ENCODE peak calls at places on chromosomes 5 and 9, in seven cellular contexts. T is neural progenitor cell, X is AG09319, U is AG04449, Z is stomach, W is endothelial cell, Q is mucosa of descending colon. L is an unnamed sample.
A peak's percentile ranks its signal among the peaks of the same experiment; 100 is the strongest.

GRCh38 chr5:123371575-123372179 is 51.5 kb downstream of the CEP120 start:
- DNase-seq in Z (peak; percentile 42), W (peak; percentile 71), X (no peak), Q (no peak), U (no peak), T (peak; percentile 65), L (peak; percentile 32)

GRCh38 chr5:96709152-96709821 is 47.1 kb downstream of the CAST start:
- DNase-seq in T (no peak), Z (no peak), U (no peak), Q (no peak), X (peak; percentile 28), W (no peak), L (no peak)

GRCh38 chr9:78676009-78676408 is 379.1 kb downstream of the PSAT1 start:
- DNase-seq in T (no peak), X (no peak), W (no peak), Z (no peak), U (no peak), Q (no peak), L (no peak)

GRCh38 chr9:35954942-35955546 is 2.9 kb downstream of the OR2S2 start:
- DNase-seq in T (peak; percentile 78), X (peak; percentile 64), Q (no peak), U (peak; percentile 57), Z (peak; percentile 64), W (peak; percentile 55), L (peak; percentile 67)

GRCh38 chr5:143557061-143557818 is 153.8 kb upstream of the NR3C1 start:
- DNase-seq in X (no peak), Z (no peak), U (no peak), W (no peak), Q (no peak), T (no peak), L (no peak)

GRCh38 chr9:19969721-19970120 is 180.9 kb upstream of the SLC24A2 start:
- DNase-seq in W (no peak), X (no peak), T (no peak), Q (no peak), Z (no peak), U (no peak), L (no peak)

GRCh38 chr5:13034048-13034447 is 910.4 kb downstream of the DNAH5 start:
- DNase-seq in U (no peak), Z (no peak), T (no peak), Q (no peak), W (no peak), X (no peak), L (no peak)

GRCh38 chr9:100317706-100318105 is 35.0 kb downstream of the TEX10 start:
- DNase-seq in T (no peak), U (no peak), Q (no peak), W (no peak), X (no peak), Z (no peak), L (no peak)

GRCh38 chr9:36485647-36486453 is 85.8 kb upstream of the RNF38 start:
- DNase-seq in Z (no peak), T (peak; percentile 68), X (no peak), U (no peak), W (peak; percentile 13), Q (no peak), L (no peak)

GRCh38 chr5:37900692-37901091 is 60.9 kb upstream of the GDNF start:
- DNase-seq in U (no peak), W (no peak), Z (peak; percentile 27), X (no peak), T (peak; percentile 5), Q (peak; percentile 53), L (no peak)

GRCh38 chr9:35105126-35105525 is 2.2 kb upstream of the STOML2 start:
- DNase-seq in Z (no peak), Q (no peak), U (no peak), W (no peak), X (no peak), T (no peak), L (no peak)

GRCh38 chr5:21152611-21153010 is 1164.6 kb upstream of the CDH18 start:
- DNase-seq in U (peak; percentile 9), Z (no peak), X (no peak), T (no peak), Q (no peak), W (no peak), L (no peak)

GRCh38 chr5:10674582-10674981 is 86.5 kb downstream of the DAP start:
- DNase-seq in W (no peak), X (no peak), U (no peak), Z (no peak), Q (no peak), T (no peak), L (no peak)

GRCh38 chr9:117715411-117715989 is 11.3 kb downstream of the TLR4 start:
- DNase-seq in X (no peak), Q (no peak), Z (no peak), W (no peak), U (no peak), T (no peak), L (no peak)

GRCh38 chr5:3202570-3202969 is 393.1 kb upstream of the IRX1 start:
- DNase-seq in Q (peak; percentile 25), X (no peak), W (no peak), Z (no peak), T (no peak), U (no peak), L (no peak)

GRCh38 chr5:72512179-72512860 is 5.1 kb upstream of the ZNF366 start:
- DNase-seq in T (no peak), X (no peak), Z (no peak), U (no peak), Q (no peak), W (no peak), L (no peak)

GRCh38 chr9:21708846-21709245 is 93.6 kb upstream of the MTAP start:
- DNase-seq in U (no peak), X (no peak), T (no peak), W (no peak), Q (no peak), Z (no peak), L (no peak)

GRCh38 chr9:27566118-27566517 is 7.2 kb downstream of the C9orf72 start:
- DNase-seq in Z (no peak), Q (no peak), U (no peak), T (no peak), W (no peak), X (no peak), L (no peak)

GRCh38 chr9:116933251-116933650 is 246.1 kb downstream of the TRIM32 start:
- DNase-seq in U (no peak), W (no peak), X (no peak), Z (no peak), Q (no peak), T (no peak), L (no peak)

GRCh38 chr9:137213160-137214060 is 7.9 kb downstream of the NDOR1 start:
- DNase-seq in Z (no peak), U (no peak), Q (no peak), W (no peak), X (no peak), T (no peak), L (no peak)
- TF ChIP-seq CTCF in Z (no peak), U (no peak), Q (no peak), W (no peak), X (no peak), T (no peak), L (no peak)

DNA sequence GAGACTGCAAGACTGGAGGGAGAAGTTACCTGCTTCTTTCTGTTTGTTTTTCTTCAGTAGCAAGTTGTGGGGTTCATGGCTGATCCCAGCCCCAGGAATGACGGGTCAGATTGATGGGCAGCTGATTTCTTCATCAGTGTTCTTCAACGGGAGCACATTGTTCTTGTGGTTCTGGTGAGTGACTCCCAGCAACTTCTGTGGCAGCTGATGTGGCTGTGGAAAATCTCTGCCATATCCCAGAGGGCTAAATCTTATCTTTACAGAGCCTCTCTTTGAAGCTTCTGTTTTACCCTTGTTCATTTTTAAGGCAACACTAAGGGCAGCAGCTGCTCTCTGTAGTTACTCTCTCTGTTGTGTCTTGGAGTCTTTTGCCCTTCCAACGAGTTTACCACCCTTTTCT is 710.3 kb downstream of the PRELID2 start:
- DNase-seq in Z (no peak), Q (no peak), T (no peak), W (no peak), X (no peak), U (no peak), L (no peak)
- TF ChIP-seq CTCF in Z (no peak), Q (no peak), T (no peak), W (no peak), X (no peak), U (no peak), L (no peak)

DNA sequence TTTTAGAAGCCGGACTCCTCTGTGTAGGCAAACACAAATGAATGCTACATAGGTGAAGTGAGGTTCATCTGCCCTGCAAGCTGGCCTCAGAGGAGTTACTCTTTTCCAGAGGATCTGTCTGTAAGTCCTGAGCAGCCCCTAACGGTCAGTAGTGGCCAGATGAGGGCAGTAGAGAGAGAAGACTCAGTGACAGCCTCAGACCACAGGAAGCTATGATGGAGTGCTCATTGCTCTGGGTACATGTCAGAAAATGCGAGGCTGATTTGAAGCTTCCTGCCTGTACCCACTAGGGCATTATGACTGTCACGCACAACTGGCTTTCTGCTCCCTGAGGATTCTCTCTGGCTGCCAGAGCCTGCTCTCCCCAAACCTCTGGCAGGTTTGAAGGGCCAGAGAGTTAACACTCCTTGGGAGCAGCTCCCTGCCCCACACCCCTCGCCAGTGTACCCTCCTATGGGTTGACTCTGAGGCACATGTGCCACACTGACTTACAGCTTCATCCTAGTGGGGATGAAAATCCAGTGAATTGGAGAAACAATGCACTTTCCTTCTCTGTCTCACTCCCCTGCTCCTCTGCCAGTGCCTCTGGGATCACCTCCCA is 141.5 kb downstream of the GABRG2 start:
- DNase-seq in Z (peak; percentile 26), W (peak; percentile 69), T (peak; percentile 81), X (no peak), U (no peak), Q (no peak), L (peak; percentile 36)
- TF ChIP-seq CTCF in Z (no peak), W (no peak), T (peak; percentile 71), X (no peak), U (no peak), Q (peak; percentile 21), L (no peak)

GRCh38 chr5:174096619-174097018 is 51.1 kb downstream of the NSG2 start:
- DNase-seq in T (no peak), X (no peak), Z (no peak), W (no peak), U (no peak), Q (no peak), L (no peak)
- TF ChIP-seq CTCF in T (peak; percentile 21), X (no peak), Z (no peak), W (no peak), U (no peak), Q (no peak), L (no peak)